ENCODE peak calls at places on chromosomes 11 and 22, in ten cellular contexts. C, E, S, Q, N, L, X, M, J and Y are unnamed samples.

GRCh38 chr11:134668796-134669195 is 256.8 kb upstream of the B3GAT1 start:
- DNase-seq in J (no peak), Q (no peak), M (no peak), C (no peak), X (no peak), L (no peak), S (no peak), N (no peak), E (no peak), Y (no peak)

GRCh38 chr22:40040927-40041326 is 46.2 kb downstream of the FAM83F start:
- DNase-seq in M (no peak), S (no peak), L (no peak), E (peak), N (no peak), Q (no peak), C (peak), X (no peak), J (peak), Y (no peak)

GRCh38 chr11:103794262-103794661 is 242.2 kb upstream of the DDI1 start:
- DNase-seq in J (no peak), E (no peak), X (no peak), S (peak), N (no peak), Q (no peak), L (no peak), M (no peak), C (peak), Y (peak)

GRCh38 chr11:43072096-43072495 is 239.7 kb upstream of the API5 start:
- DNase-seq in S (no peak), M (no peak), E (no peak), J (no peak), C (no peak), X (no peak), L (no peak), Q (no peak), N (peak), Y (no peak)

GRCh38 chr11:117821431-117821830 is 3.1 kb downstream of the FXYD2 start:
- DNase-seq in N (no peak), E (peak), S (no peak), L (no peak), C (no peak), J (no peak), Q (no peak), X (no peak), M (no peak), Y (no peak)

GRCh38 chr11:1887451-1888346 is 4.0 kb downstream of the PRR33 start:
- DNase-seq in S (no peak), X (no peak), C (no peak), L (no peak), E (peak), J (no peak), Q (peak), M (no peak), N (no peak), Y (no peak)

GRCh38 chr11:74524501-74524900 is 31.0 kb upstream of the LIPT2 start:
- DNase-seq in X (no peak), S (no peak), J (no peak), N (no peak), C (no peak), M (no peak), Q (no peak), L (no peak), E (no peak), Y (no peak)

GRCh38 chr11:63670077-63670737 is 969 bp downstream of the ATL3 start:
- DNase-seq in N (no peak), X (no peak), L (no peak), Q (no peak), M (no peak), E (no peak), C (peak), S (peak), J (peak), Y (no peak)

GRCh38 chr11:71165771-71166170 is 86.6 kb downstream of the SHANK2 start:
- DNase-seq in J (no peak), X (no peak), E (no peak), N (no peak), M (no peak), C (no peak), L (no peak), S (no peak), Q (no peak), Y (no peak)

GRCh38 chr11:26867286-26867685 is 126.6 kb upstream of the FIBIN start:
- DNase-seq in X (no peak), N (no peak), C (peak), M (no peak), L (no peak), J (no peak), S (peak), Q (no peak), E (no peak), Y (no peak)

GRCh38 chr11:79503028-79503427 is 62.2 kb upstream of the TENM4 start:
- DNase-seq in S (no peak), X (peak), L (no peak), Q (no peak), E (no peak), M (no peak), N (no peak), J (no peak), C (no peak), Y (no peak)

GRCh38 chr11:2198621-2199365 is 27.2 kb upstream of the TH start:
- DNase-seq in X (no peak), S (no peak), J (no peak), M (no peak), E (no peak), C (no peak), Q (peak), L (no peak), N (no peak), Y (no peak)

GRCh38 chr11:64110465-64111375 is 55.2 kb downstream of the MACROD1 start:
- DNase-seq in E (no peak), J (no peak), S (no peak), L (no peak), X (no peak), N (no peak), Q (no peak), M (no peak), C (no peak), Y (no peak)

GRCh38 chr11:68891356-68891948 is 12.2 kb downstream of the MRPL21 start:
- DNase-seq in M (no peak), S (no peak), C (no peak), E (no peak), N (no peak), Q (peak), X (no peak), J (no peak), L (no peak), Y (no peak)

GRCh38 chr11:66330931-66331330 is 5.3 kb downstream of the RIN1 start:
- DNase-seq in L (no peak), C (no peak), E (no peak), Q (peak), X (no peak), N (no peak), S (no peak), J (no peak), M (no peak), Y (no peak)

GRCh38 chr11:27830206-27830605 is 130.0 kb upstream of the BDNF start:
- DNase-seq in C (peak), S (no peak), J (no peak), M (no peak), Q (no peak), X (no peak), N (no peak), E (no peak), L (no peak), Y (no peak)

GRCh38 chr11:90476442-90477007 is 253.7 kb upstream of the CHORDC1 start:
- DNase-seq in E (no peak), M (peak), N (peak), X (no peak), C (peak), L (no peak), Q (no peak), J (peak), S (peak), Y (no peak)

GRCh38 chr11:16468735-16469446 is 112.5 kb upstream of the SOX6 start:
- DNase-seq in N (no peak), C (no peak), E (no peak), L (no peak), J (no peak), X (no peak), M (no peak), S (no peak), Q (no peak), Y (no peak)

GRCh38 chr11:109644158-109644557 is 222.2 kb downstream of the C11orf87 start:
- DNase-seq in E (no peak), J (no peak), Q (no peak), X (no peak), L (no peak), C (peak), N (no peak), S (no peak), M (no peak), Y (no peak)

GRCh38 chr11:66868726-66869291 is 11.9 kb downstream of the LRFN4 start:
- DNase-seq in S (no peak), E (peak), J (no peak), C (no peak), N (peak), L (peak), M (peak), Q (peak), X (no peak), Y (no peak)

GRCh38 chr11:61826930-61827572 is 1.0 kb upstream of the FADS2 start:
- DNase-seq in S (no peak), M (no peak), Q (no peak), N (no peak), C (no peak), X (no peak), J (no peak), E (peak), L (no peak), Y (no peak)

GRCh38 chr11:105823495-105824033 is 198.5 kb downstream of the MSANTD4 start:
- DNase-seq in E (no peak), M (no peak), J (no peak), S (no peak), Q (no peak), N (no peak), L (no peak), C (no peak), X (no peak), Y (no peak)

GRCh38 chr11:3808846-3809623 is 675 bp downstream of the PGAP2 start:
- DNase-seq in C (peak), X (no peak), Q (no peak), N (peak), J (peak), S (peak), M (peak), E (no peak), L (peak), Y (no peak)

GRCh38 chr11:2518983-2519340 is 74.2 kb downstream of the KCNQ1 start:
- DNase-seq in S (no peak), J (no peak), Q (peak), M (no peak), E (peak), N (no peak), C (no peak), X (peak), L (no peak), Y (no peak)

GRCh38 chr22:44355688-44356070 is 42.9 kb upstream of the SHISAL1 start:
- DNase-seq in E (peak), L (no peak), C (no peak), S (no peak), J (no peak), Q (peak), N (no peak), M (no peak), X (peak), Y (no peak)

GRCh38 chr11:78228467-78228866 is 39.7 kb downstream of the USP35 start:
- DNase-seq in C (peak), E (no peak), S (peak), Q (no peak), L (no peak), M (peak), X (no peak), N (peak), J (peak), Y (no peak)

GRCh38 chr11:69249641-69250502 is 44.1 kb upstream of the MYEOV start:
- DNase-seq in L (no peak), J (no peak), Q (no peak), M (no peak), S (peak), X (no peak), E (peak), C (peak), N (peak), Y (no peak)

DNA sequence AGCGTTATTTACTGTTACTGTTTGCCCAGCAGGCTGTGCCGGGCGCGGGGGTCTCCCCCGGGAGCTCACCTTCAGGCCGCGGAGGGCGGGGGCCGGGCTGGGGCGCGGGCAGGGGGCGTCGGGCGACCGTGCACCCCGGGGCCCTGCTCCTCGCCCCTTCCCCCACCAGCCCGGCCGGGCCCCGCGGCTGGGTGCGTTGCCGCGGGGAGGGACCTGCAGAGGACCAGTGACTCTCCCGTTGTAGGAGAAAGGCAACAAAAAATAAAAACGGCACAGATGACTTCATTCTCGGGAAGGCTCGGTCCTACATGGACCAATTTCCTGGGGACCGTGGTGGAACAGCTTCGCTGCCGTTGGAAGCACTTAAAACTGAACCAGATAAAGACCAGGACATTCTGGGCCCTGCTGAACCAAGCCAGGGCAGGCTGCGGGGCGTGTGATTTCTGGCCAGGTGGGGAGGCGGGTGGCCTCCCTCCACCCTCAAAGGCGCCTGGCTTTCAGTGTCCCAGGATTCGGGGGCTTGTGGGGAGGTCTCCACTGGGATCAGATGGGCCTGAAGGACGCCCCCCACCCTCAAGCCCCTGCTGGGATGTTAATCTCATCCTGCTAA is 57.3 kb downstream of the IGLL1 start:
- DNase-seq in S (peak), Q (peak), N (peak), E (peak), X (peak), J (peak), M (no peak), C (no peak), L (no peak), Y (no peak)
- H3K4me3 ChIP-seq in S (no peak), Q (no peak), N (peak), E (no peak), X (peak), J (no peak), M (no peak), C (no peak), L (no peak), Y (no peak)

DNA sequence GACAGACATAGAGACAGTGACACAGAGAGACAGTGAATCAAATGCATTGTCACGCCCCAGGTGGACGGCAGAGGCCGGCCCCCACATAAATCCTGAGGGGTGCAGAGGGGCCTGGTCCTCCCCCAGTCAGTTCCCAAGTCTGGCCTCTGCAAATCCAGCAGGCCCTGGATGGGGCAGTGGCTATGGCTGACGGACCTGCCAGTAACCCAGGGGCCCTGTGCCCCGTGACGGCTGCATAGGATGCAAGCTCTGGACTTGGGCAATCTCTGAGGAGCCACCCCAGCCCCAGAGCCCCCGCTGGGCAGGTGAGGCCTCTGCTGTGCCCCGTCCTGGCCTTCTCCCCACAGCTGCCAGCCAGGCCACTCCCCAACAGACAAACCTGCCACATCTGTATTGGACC is 204.5 kb downstream of the BRD1 start:
- DNase-seq in N (no peak), X (no peak), Q (peak), J (no peak), S (no peak), C (no peak), M (no peak), L (no peak), E (no peak), Y (no peak)
- H3K4me3 ChIP-seq in N (no peak), X (no peak), Q (no peak), J (no peak), S (no peak), C (no peak), M (no peak), L (no peak), E (no peak), Y (no peak)

GRCh38 chr11:19342036-19342435 is 101.3 kb upstream of the E2F8 start:
- DNase-seq in X (no peak), E (no peak), N (no peak), S (no peak), Q (no peak), M (no peak), J (no peak), C (no peak), L (no peak), Y (no peak)

GRCh38 chr11:19345848-19346681 is 105.3 kb upstream of the E2F8 start:
- DNase-seq in L (no peak), Q (peak), C (peak), S (peak), N (peak), M (no peak), J (peak), E (no peak), X (no peak), Y (no peak)

GRCh38 chr11:19347911-19348310 is 107.2 kb upstream of the E2F8 start:
- DNase-seq in M (no peak), Q (peak), J (no peak), E (no peak), S (no peak), C (no peak), N (no peak), X (no peak), L (no peak), Y (no peak)

GRCh38 chr11:19344661-19345518 is 104.1 kb upstream of the E2F8 start:
- DNase-seq in J (peak), N (peak), C (peak), Q (peak), S (peak), X (no peak), L (no peak), M (no peak), E (peak), Y (no peak)

GRCh38 chr11:19345519-19345847 is 104.7 kb upstream of the E2F8 start:
- DNase-seq in M (no peak), E (no peak), J (no peak), N (peak), C (peak), L (no peak), X (no peak), Q (peak), S (no peak), Y (no peak)
- H3K4me3 ChIP-seq in M (no peak), E (peak), J (peak), N (peak), C (peak), L (no peak), X (no peak), Q (peak), S (peak), Y (no peak)

GRCh38 chr11:6315811-6316425 is 4.4 kb downstream of the CAVIN3 start:
- DNase-seq in N (peak), E (peak), X (peak), M (peak), C (peak), Q (peak), J (peak), L (no peak), S (peak), Y (no peak)
- H3K4me3 ChIP-seq in N (no peak), E (no peak), X (no peak), M (no peak), C (no peak), Q (no peak), J (no peak), L (no peak), S (no peak), Y (no peak)

DNA sequence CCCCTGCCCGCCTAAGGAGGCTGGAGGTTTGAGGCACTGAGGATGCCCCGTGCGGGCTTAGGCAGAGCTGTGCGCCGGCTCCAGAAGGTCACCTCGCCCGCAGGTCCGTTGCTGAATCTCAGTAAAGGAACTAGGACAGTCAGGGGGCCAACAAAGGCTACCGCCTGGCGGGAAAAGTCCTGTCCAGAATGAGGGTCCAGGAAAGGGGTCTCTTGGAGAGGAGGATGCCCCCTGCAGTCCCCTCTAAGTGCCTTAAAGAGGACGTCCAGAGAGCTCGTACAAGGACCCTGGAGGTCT is 549 bp downstream of the PVALB start:
- DNase-seq in Q (no peak), C (no peak), M (no peak), L (no peak), X (no peak), E (no peak), S (no peak), N (peak), J (no peak), Y (no peak)
- H3K4me3 ChIP-seq in Q (no peak), C (no peak), M (no peak), L (no peak), X (no peak), E (peak), S (no peak), N (peak), J (no peak), Y (no peak)

GRCh38 chr11:280762-281485 is 2.7 kb downstream of the NLRP6 start:
- DNase-seq in E (peak), J (no peak), L (no peak), X (no peak), S (no peak), N (peak), Q (peak), C (no peak), M (no peak), Y (no peak)
- H3K4me3 ChIP-seq in E (peak), J (no peak), L (peak), X (no peak), S (no peak), N (peak), Q (no peak), C (no peak), M (no peak), Y (no peak)

DNA sequence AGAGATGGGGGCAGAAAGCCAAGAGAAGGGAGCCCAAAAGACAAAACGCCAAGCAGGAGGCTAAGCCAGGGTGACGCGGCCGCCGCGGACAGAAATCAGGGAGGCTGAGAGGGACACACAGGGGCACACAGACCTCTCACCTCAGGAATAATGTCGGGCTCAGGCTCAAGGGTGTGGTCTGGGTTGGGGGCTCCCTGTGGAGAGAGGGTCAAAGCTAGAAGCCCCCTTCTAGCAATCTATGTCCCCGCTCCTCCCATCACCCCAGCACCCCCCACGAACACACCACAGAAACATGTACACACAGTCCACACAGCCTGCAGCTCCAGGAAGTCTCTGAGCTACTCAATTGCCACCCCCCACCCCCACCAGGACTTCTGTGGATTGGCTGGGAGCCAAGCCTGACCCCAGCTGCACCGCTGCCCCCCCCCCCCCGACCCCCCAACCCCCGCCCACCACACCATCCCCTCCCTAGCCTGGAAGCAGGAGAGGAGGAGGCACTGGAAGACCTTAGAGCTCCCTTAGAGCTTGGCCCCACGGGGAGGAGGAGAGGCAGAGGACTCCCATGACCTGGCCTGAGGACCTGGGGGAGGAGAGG is 6.9 kb downstream of the BCL9L start:
- DNase-seq in Q (no peak), L (peak), S (no peak), C (peak), J (no peak), X (peak), E (no peak), N (no peak), M (no peak), Y (no peak)
- H3K4me3 ChIP-seq in Q (no peak), L (peak), S (peak), C (peak), J (no peak), X (peak), E (peak), N (peak), M (peak), Y (peak)